ENCODE peak calls at places on chromosome 7, in eight cellular contexts. One of them, this sample, is unnamed.

GRCh38 chr7:44162785-44163395 is 21.8 kb upstream of the MYL7 start:
- DNase-seq in astrocyte of the cerebellum: no peak
- DNase-seq in left ventricle myocardium inferior: no peak
- DNase-seq in fibroblast of pulmonary artery: no peak
- DNase-seq in lower leg skin: peak; percentile 37
- DNase-seq in uterus: no peak
- DNase-seq in astrocyte: no peak
- DNase-seq in stomach: no peak
- DNase-seq in this sample: no peak

GRCh38 chr7:76358053-76358477 is 726 bp downstream of the YWHAG start:
- DNase-seq in astrocyte of the cerebellum: no peak
- DNase-seq in left ventricle myocardium inferior: peak; percentile 75
- DNase-seq in fibroblast of pulmonary artery: no peak
- DNase-seq in lower leg skin: peak; percentile 94
- DNase-seq in uterus: peak; percentile 62
- DNase-seq in astrocyte: no peak
- DNase-seq in stomach: peak; percentile 47
- DNase-seq in this sample: peak; percentile 37

GRCh38 chr7:119861385-119861784 is 411.6 kb upstream of the KCND2 start:
- DNase-seq in astrocyte of the cerebellum: no peak
- DNase-seq in left ventricle myocardium inferior: no peak
- DNase-seq in fibroblast of pulmonary artery: no peak
- DNase-seq in lower leg skin: no peak
- DNase-seq in uterus: no peak
- DNase-seq in astrocyte: no peak
- DNase-seq in stomach: no peak
- DNase-seq in this sample: no peak

GRCh38 chr7:137956591-137956990 is 45.3 kb downstream of the CREB3L2 start:
- DNase-seq in astrocyte of the cerebellum: no peak
- DNase-seq in left ventricle myocardium inferior: no peak
- DNase-seq in fibroblast of pulmonary artery: no peak
- DNase-seq in lower leg skin: no peak
- DNase-seq in uterus: no peak
- DNase-seq in astrocyte: no peak
- DNase-seq in stomach: no peak
- DNase-seq in this sample: no peak

GRCh38 chr7:12712236-12712635 is 24.8 kb downstream of the ARL4A start:
- DNase-seq in astrocyte of the cerebellum: no peak
- DNase-seq in left ventricle myocardium inferior: no peak
- DNase-seq in fibroblast of pulmonary artery: no peak
- DNase-seq in lower leg skin: no peak
- DNase-seq in uterus: no peak
- DNase-seq in astrocyte: no peak
- DNase-seq in stomach: no peak
- DNase-seq in this sample: no peak

GRCh38 chr7:35726654-35727053 is 31.7 kb upstream of the HERPUD2 start:
- DNase-seq in astrocyte of the cerebellum: no peak
- DNase-seq in left ventricle myocardium inferior: no peak
- DNase-seq in fibroblast of pulmonary artery: no peak
- DNase-seq in lower leg skin: no peak
- DNase-seq in uterus: no peak
- DNase-seq in astrocyte: no peak
- DNase-seq in stomach: no peak
- DNase-seq in this sample: no peak

GRCh38 chr7:17095001-17095574 is 203.4 kb upstream of the AHR start:
- DNase-seq in astrocyte of the cerebellum: peak; percentile 83
- DNase-seq in left ventricle myocardium inferior: no peak
- DNase-seq in fibroblast of pulmonary artery: peak; percentile 11
- DNase-seq in lower leg skin: peak; percentile 87
- DNase-seq in uterus: no peak
- DNase-seq in astrocyte: peak; percentile 87
- DNase-seq in stomach: peak; percentile 51
- DNase-seq in this sample: peak; percentile 80

GRCh38 chr7:130366561-130366960 is 13.7 kb upstream of the CPA1 start:
- DNase-seq in astrocyte of the cerebellum: no peak
- DNase-seq in left ventricle myocardium inferior: no peak
- DNase-seq in fibroblast of pulmonary artery: no peak
- DNase-seq in lower leg skin: no peak
- DNase-seq in uterus: peak; percentile 12
- DNase-seq in astrocyte: no peak
- DNase-seq in stomach: no peak
- DNase-seq in this sample: no peak

GRCh38 chr7:44058759-44059218 is 6.6 kb downstream of the PGAM2 start:
- DNase-seq in astrocyte of the cerebellum: no peak
- DNase-seq in left ventricle myocardium inferior: peak; percentile 9
- DNase-seq in fibroblast of pulmonary artery: no peak
- DNase-seq in lower leg skin: peak; percentile 74
- DNase-seq in uterus: no peak
- DNase-seq in astrocyte: no peak
- DNase-seq in stomach: no peak
- DNase-seq in this sample: no peak

GRCh38 chr7:46972205-46972604 is 609.7 kb downstream of the TNS3 start:
- DNase-seq in astrocyte of the cerebellum: peak; percentile 43
- DNase-seq in left ventricle myocardium inferior: no peak
- DNase-seq in fibroblast of pulmonary artery: peak; percentile 71
- DNase-seq in lower leg skin: no peak
- DNase-seq in uterus: no peak
- DNase-seq in astrocyte: peak; percentile 85
- DNase-seq in stomach: no peak
- DNase-seq in this sample: peak; percentile 70

GRCh38 chr7:108351715-108352114 is 104.5 kb downstream of the NRCAM start:
- DNase-seq in astrocyte of the cerebellum: no peak
- DNase-seq in left ventricle myocardium inferior: no peak
- DNase-seq in fibroblast of pulmonary artery: peak; percentile 50
- DNase-seq in lower leg skin: no peak
- DNase-seq in uterus: no peak
- DNase-seq in astrocyte: no peak
- DNase-seq in stomach: no peak
- DNase-seq in this sample: no peak

GRCh38 chr7:157760004-157760730 is 423.4 kb downstream of the DNAJB6 start:
- DNase-seq in astrocyte of the cerebellum: no peak
- DNase-seq in left ventricle myocardium inferior: no peak
- DNase-seq in fibroblast of pulmonary artery: no peak
- DNase-seq in lower leg skin: no peak
- DNase-seq in uterus: no peak
- DNase-seq in astrocyte: no peak
- DNase-seq in stomach: no peak
- DNase-seq in this sample: no peak

GRCh38 chr7:64889686-64890162 is 13.3 kb upstream of the ZNF273 start:
- DNase-seq in astrocyte of the cerebellum: no peak
- DNase-seq in left ventricle myocardium inferior: no peak
- DNase-seq in fibroblast of pulmonary artery: no peak
- DNase-seq in lower leg skin: peak; percentile 80
- DNase-seq in uterus: no peak
- DNase-seq in astrocyte: no peak
- DNase-seq in stomach: no peak
- DNase-seq in this sample: no peak
- H3K4me3 ChIP-seq in astrocyte of the cerebellum: no peak overlapping the region
- H3K4me3 ChIP-seq in left ventricle myocardium inferior: peak overlapping the region; percentile 70
- H3K4me3 ChIP-seq in fibroblast of pulmonary artery: no peak overlapping the region
- H3K4me3 ChIP-seq in lower leg skin: no peak overlapping the region
- H3K4me3 ChIP-seq in uterus: peak overlapping the region; percentile 32
- H3K4me3 ChIP-seq in astrocyte: no peak overlapping the region
- H3K4me3 ChIP-seq in stomach: peak overlapping the region; percentile 51
- H3K4me3 ChIP-seq in this sample: no peak overlapping the region

DNA sequence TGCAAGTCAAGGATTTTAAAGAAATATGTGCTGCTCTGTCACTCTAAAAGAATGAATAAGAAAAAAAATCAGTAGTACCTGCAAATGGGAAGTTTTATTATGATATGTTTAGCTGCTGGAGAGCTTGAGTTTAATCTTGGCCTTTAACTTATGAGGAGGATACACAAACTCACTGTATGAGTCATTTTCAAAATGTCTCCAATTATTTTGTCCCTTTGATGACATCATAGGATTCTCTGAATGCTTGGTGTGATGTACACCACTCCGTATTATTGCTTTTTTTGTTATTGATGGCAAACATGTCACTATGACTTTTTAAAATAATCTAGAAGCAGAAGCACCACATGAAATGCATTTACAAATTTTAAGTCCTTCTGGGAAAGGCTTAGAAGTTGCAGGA is 125.8 kb downstream of the RALA start:
- DNase-seq in astrocyte of the cerebellum: peak; percentile 16
- DNase-seq in left ventricle myocardium inferior: no peak
- DNase-seq in fibroblast of pulmonary artery: peak; percentile 60
- DNase-seq in lower leg skin: no peak
- DNase-seq in uterus: no peak
- DNase-seq in astrocyte: peak; percentile 74
- DNase-seq in stomach: no peak
- DNase-seq in this sample: peak; percentile 68
- TF ChIP-seq CTCF in astrocyte of the cerebellum: no peak
- TF ChIP-seq CTCF in left ventricle myocardium inferior: no peak
- TF ChIP-seq CTCF in fibroblast of pulmonary artery: no peak
- TF ChIP-seq CTCF in lower leg skin: no peak
- TF ChIP-seq CTCF in uterus: no peak
- TF ChIP-seq CTCF in astrocyte: no peak
- TF ChIP-seq CTCF in stomach: no peak
- TF ChIP-seq CTCF in this sample: no peak

DNA sequence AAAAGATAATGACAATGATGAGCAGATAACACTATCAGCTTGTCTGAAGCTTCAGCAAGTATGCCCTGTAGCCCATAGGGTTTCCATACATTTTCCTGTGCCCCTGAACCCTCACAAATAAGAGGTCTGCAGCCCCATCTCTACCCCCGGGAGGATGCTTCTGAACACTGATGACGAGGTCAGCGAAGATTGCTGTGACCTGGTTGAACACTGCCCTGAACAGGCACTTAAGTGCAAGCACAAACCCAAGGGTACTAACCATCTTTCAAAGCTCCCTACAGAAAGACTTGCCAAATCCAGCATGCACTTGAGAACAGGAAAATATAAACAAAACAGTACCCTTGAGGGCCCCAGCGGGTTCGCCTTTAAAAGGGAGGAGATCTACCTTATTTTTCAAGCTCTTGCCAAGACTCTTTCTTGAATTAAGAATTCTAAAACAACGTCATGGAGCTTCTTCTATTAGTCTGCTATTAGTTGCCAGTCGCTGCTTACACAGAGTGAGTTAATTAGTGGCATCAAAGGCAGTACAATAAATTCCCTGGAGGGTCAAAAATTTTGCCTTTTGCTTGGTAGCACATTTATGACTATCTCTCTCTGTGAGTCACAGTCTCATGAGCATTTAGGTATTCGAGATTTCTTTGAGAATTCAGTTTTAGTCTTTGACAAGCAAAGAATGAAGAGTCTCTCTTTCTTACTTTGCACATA is 81.0 kb downstream of the GLI3 start:
- DNase-seq in astrocyte of the cerebellum: no peak
- DNase-seq in left ventricle myocardium inferior: no peak
- DNase-seq in fibroblast of pulmonary artery: no peak
- DNase-seq in lower leg skin: no peak
- DNase-seq in uterus: no peak
- DNase-seq in astrocyte: peak; percentile 33
- DNase-seq in stomach: no peak
- DNase-seq in this sample: no peak
- H3K4me3 ChIP-seq in astrocyte of the cerebellum: no peak overlapping the region
- H3K4me3 ChIP-seq in left ventricle myocardium inferior: no peak overlapping the region
- H3K4me3 ChIP-seq in fibroblast of pulmonary artery: no peak overlapping the region
- H3K4me3 ChIP-seq in lower leg skin: no peak overlapping the region
- H3K4me3 ChIP-seq in uterus: no peak overlapping the region
- H3K4me3 ChIP-seq in astrocyte: no peak overlapping the region
- H3K4me3 ChIP-seq in stomach: no peak overlapping the region
- H3K4me3 ChIP-seq in this sample: no peak overlapping the region

GRCh38 chr7:93715234-93715633 is 140.7 kb upstream of the CALCR start:
- DNase-seq in astrocyte of the cerebellum: peak; percentile 5
- DNase-seq in left ventricle myocardium inferior: peak; percentile 26
- DNase-seq in fibroblast of pulmonary artery: peak; percentile 74
- DNase-seq in lower leg skin: peak; percentile 88
- DNase-seq in uterus: peak; percentile 17
- DNase-seq in astrocyte: peak; percentile 18
- DNase-seq in stomach: peak; percentile 37
- DNase-seq in this sample: peak; percentile 64
- TF ChIP-seq CTCF in astrocyte of the cerebellum: peak; percentile 68
- TF ChIP-seq CTCF in left ventricle myocardium inferior: peak; percentile 57
- TF ChIP-seq CTCF in fibroblast of pulmonary artery: peak; percentile 80
- TF ChIP-seq CTCF in lower leg skin: no peak
- TF ChIP-seq CTCF in uterus: peak; percentile 10
- TF ChIP-seq CTCF in astrocyte: peak; percentile 56
- TF ChIP-seq CTCF in stomach: no peak
- TF ChIP-seq CTCF in this sample: peak; percentile 73

DNA sequence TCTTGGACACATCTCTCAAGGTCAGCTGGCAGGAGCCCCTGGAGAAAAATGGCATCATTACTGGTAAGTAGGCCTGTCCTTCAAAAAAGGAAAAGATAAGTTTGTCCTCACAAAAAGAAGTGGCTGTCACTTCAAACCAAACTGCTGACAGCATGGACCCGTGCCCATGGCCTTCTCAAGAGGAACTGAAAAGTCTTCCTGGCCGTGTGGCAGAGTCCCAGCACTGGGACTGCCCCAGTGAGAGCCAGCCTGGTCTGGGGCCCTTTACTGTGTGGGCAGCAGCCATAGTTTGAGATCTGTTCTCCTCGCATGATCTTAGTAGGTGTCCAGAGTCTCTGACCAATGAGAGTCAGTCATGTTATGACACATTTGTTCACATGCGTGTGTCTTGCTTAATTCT is 614.2 kb upstream of the FOXK1 start:
- DNase-seq in astrocyte of the cerebellum: no peak
- DNase-seq in left ventricle myocardium inferior: no peak
- DNase-seq in fibroblast of pulmonary artery: no peak
- DNase-seq in lower leg skin: peak; percentile 59
- DNase-seq in uterus: no peak
- DNase-seq in astrocyte: no peak
- DNase-seq in stomach: peak; percentile 7
- DNase-seq in this sample: no peak
- H3K4me3 ChIP-seq in astrocyte of the cerebellum: no peak overlapping the region
- H3K4me3 ChIP-seq in left ventricle myocardium inferior: no peak overlapping the region
- H3K4me3 ChIP-seq in fibroblast of pulmonary artery: no peak overlapping the region
- H3K4me3 ChIP-seq in lower leg skin: no peak overlapping the region
- H3K4me3 ChIP-seq in uterus: no peak overlapping the region
- H3K4me3 ChIP-seq in astrocyte: no peak overlapping the region
- H3K4me3 ChIP-seq in stomach: no peak overlapping the region
- H3K4me3 ChIP-seq in this sample: no peak overlapping the region

DNA sequence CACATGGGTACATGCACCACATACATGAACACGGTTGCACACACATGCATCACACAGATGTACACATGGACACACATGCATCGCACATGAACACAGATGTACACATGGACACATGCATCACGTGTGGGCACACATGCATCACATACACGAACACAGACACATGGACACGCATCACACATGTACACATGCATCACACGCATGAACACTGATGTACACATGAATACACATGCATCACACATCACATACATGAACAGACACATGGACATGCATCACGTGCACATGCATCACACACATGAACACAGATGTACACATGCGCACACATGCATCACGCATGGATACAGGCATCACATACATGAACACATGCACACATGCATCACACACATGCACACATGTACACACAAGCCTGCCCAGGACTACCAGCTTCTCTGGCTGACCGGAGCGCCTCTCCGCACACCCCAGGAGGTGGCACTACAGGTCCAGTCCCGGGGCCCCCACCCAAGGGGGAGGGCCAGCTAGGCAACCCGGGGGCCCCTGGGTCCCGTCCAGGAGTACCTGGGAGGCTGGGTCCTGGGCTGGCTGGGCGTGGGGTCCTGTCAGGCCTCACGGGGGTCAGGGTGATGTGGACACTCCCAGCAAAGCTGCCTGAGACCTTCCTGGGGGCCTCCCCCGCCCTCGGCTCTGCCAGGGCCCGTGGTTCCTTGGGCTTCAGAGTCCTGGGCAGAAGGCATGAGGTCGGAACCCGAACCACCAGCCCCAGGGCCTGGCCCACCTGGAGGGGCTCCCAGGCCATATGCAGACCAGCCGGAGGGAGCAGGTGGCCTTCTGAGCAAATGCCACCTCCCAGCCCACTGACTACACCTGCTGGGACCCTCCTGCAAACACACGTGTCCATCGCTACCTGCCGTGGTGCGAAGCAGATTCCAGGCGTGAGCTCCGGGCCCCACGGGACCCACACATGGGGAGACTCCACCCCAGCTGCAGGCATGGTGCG is 19.6 kb downstream of the MICALL2 start:
- DNase-seq in astrocyte of the cerebellum: no peak
- DNase-seq in left ventricle myocardium inferior: no peak
- DNase-seq in fibroblast of pulmonary artery: no peak
- DNase-seq in lower leg skin: no peak
- DNase-seq in uterus: no peak
- DNase-seq in astrocyte: no peak
- DNase-seq in stomach: no peak
- DNase-seq in this sample: no peak
- TF ChIP-seq CTCF in astrocyte of the cerebellum: no peak
- TF ChIP-seq CTCF in left ventricle myocardium inferior: peak; percentile 20
- TF ChIP-seq CTCF in fibroblast of pulmonary artery: no peak
- TF ChIP-seq CTCF in lower leg skin: no peak
- TF ChIP-seq CTCF in uterus: no peak
- TF ChIP-seq CTCF in astrocyte: no peak
- TF ChIP-seq CTCF in stomach: no peak
- TF ChIP-seq CTCF in this sample: no peak

This sample was measured in fibroblast of the aortic adventitia.